ENCODE peak calls at places on chromosomes 11 and 22, in five cellular contexts. D is stomach; C is lower lobe of right lung; U is iPS-NIHi11; B is stimulated activated CD4-positive, alpha-beta T cell treated with anti-CD3 and anti-CD28 coated beads, Interleukin-1b, Interleukin-23, amount 100 ng/mL, for 1 hour. M is an unnamed sample.

GRCh38 chr22:16955081-16955480 is 52.9 kb downstream of the GAB4 start:
- DNase-seq in D (no peak), C (no peak), U (no peak), B (no peak), M (no peak)

GRCh38 chr11:68270334-68271022 is 1.3 kb downstream of the C11orf24 start:
- DNase-seq in D (no peak), C (no peak), U (no peak), B (no peak), M (no peak)

GRCh38 chr11:95485115-95485900 is 254.3 kb upstream of the SESN3 start:
- DNase-seq in D (no peak), C (no peak), U (no peak), B (no peak), M (no peak)

GRCh38 chr11:128299132-128299726 is 288.1 kb downstream of the ETS1 start:
- DNase-seq in D (no peak), C (no peak), U (no peak), B (no peak), M (no peak)

GRCh38 chr11:70397336-70397982 is 870 bp upstream of the CTTN start:
- DNase-seq in D (no peak), C (no peak), U (peak; percentile 36), B (no peak), M (no peak)

GRCh38 chr11:73206751-73207280 is 11.3 kb upstream of the P2RY2 start:
- DNase-seq in D (no peak), C (no peak), U (no peak), B (no peak), M (no peak)

GRCh38 chr11:107549253-107549953 is 16.1 kb downstream of the ALKBH8 start:
- DNase-seq in D (no peak), C (no peak), U (peak; percentile 37), B (no peak), M (no peak)

GRCh38 chr11:112526699-112527410 is 266.2 kb upstream of the PLET1 start:
- DNase-seq in D (no peak), C (no peak), U (no peak), B (no peak), M (no peak)

GRCh38 chr11:127071606-127072005 is 71.0 kb upstream of the KIRREL3 start:
- DNase-seq in D (no peak), C (no peak), U (no peak), B (no peak), M (no peak)

GRCh38 chr11:28878025-28878424 is 769.8 kb downstream of the METTL15 start:
- DNase-seq in D (no peak), C (no peak), U (no peak), B (no peak), M (no peak)

GRCh38 chr11:9953994-9954626 is 290.2 kb downstream of the SWAP70 start:
- DNase-seq in D (no peak), C (no peak), U (no peak), B (no peak), M (no peak)

GRCh38 chr11:95239871-95240648 is 9.1 kb upstream of the SESN3 start:
- DNase-seq in D (no peak), C (no peak), U (no peak), B (no peak), M (no peak)

GRCh38 chr11:62402226-62402625 is 16.6 kb upstream of the SCGB1A1 start:
- DNase-seq in D (peak; percentile 29), C (peak; percentile 71), U (no peak), B (no peak), M (no peak)

GRCh38 chr11:134586726-134587125 is 174.7 kb upstream of the B3GAT1 start:
- DNase-seq in D (no peak), C (no peak), U (no peak), B (no peak), M (no peak)

GRCh38 chr22:32684822-32685187 is 116.7 kb upstream of the TIMP3 start:
- DNase-seq in D (no peak), C (no peak), U (no peak), B (no peak), M (no peak)

GRCh38 chr11:132131962-132132361 is 761.5 kb downstream of the NTM start:
- DNase-seq in D (no peak), C (no peak), U (peak; percentile 50), B (no peak), M (no peak)

GRCh38 chr11:119910056-119910455 is 181.1 kb upstream of the NECTIN1 start:
- DNase-seq in D (peak; percentile 73), C (no peak), U (no peak), B (no peak), M (no peak)

GRCh38 chr22:18971321-18971751 is 35.2 kb upstream of the PRODH start:
- DNase-seq in D (no peak), C (no peak), U (no peak), B (no peak), M (no peak)

GRCh38 chr11:78699606-78700005 is 124.9 kb upstream of the NARS2 start:
- DNase-seq in D (no peak), C (no peak), U (no peak), B (no peak), M (no peak)

GRCh38 chr11:10349806-10350205 is 44.9 kb downstream of the ADM start:
- DNase-seq in D (no peak), C (no peak), U (no peak), B (no peak), M (no peak)

GRCh38 chr22:19429950-19430889 is 1.3 kb downstream of the HIRA start:
- DNase-seq in D (peak; percentile 40), C (peak; percentile 55), U (peak; percentile 11), B (no peak), M (no peak)

GRCh38 chr11:73931039-73931645 is 19.7 kb upstream of the DNAJB13 start:
- DNase-seq in D (peak; percentile 37), C (no peak), U (peak; percentile 78), B (no peak), M (no peak)

GRCh38 chr11:11866203-11866602 is 24.4 kb downstream of the USP47 start:
- DNase-seq in D (no peak), C (no peak), U (no peak), B (no peak), M (no peak)

GRCh38 chr11:57426754-57427691 is at the start of gene SLC43A3:
- DNase-seq in D (peak; percentile 76), C (peak; percentile 80), U (peak; percentile 81), B (peak; percentile 70), M (peak; percentile 82)

GRCh38 chr11:67463680-67464410 is 5.2 kb downstream of the TMEM134 start:
- DNase-seq in D (peak; percentile 54), C (peak; percentile 88), U (no peak), B (no peak), M (no peak)

GRCh38 chr22:21739828-21740377 is 4.3 kb upstream of the YPEL1 start:
- DNase-seq in D (no peak), C (no peak), U (no peak), B (no peak), M (no peak)

GRCh38 chr11:76237914-76238313 is 31.6 kb upstream of the WNT11 start:
- DNase-seq in D (no peak), C (no peak), U (peak; percentile 55), B (no peak), M (no peak)

GRCh38 chr11:32173435-32173834 is 82.6 kb downstream of the RCN1 start:
- DNase-seq in D (peak; percentile 61), C (peak; percentile 52), U (peak; percentile 66), B (peak; percentile 1), M (peak; percentile 14)

GRCh38 chr11:19365743-19366410 is 125.1 kb upstream of the E2F8 start:
- DNase-seq in D (no peak), C (no peak), U (no peak), B (no peak), M (no peak)

GRCh38 chr22:41366323-41367014 is 15.3 kb upstream of the TEF start:
- DNase-seq in D (no peak), C (no peak), U (no peak), B (no peak), M (no peak)

GRCh38 chr11:1932681-1933080 is 13.2 kb downstream of the TNNT3 start:
- DNase-seq in D (no peak), C (no peak), U (no peak), B (no peak), M (no peak)

GRCh38 chr22:25898707-25899365 is 156.8 kb downstream of the MYO18B start:
- DNase-seq in D (no peak), C (no peak), U (peak; percentile 54), B (no peak), M (no peak)

GRCh38 chr22:19689408-19689807 is 24.9 kb upstream of the SEPTIN5 start:
- DNase-seq in D (no peak), C (no peak), U (no peak), B (no peak), M (no peak)

GRCh38 chr22:46830841-46831240 is 68.4 kb downstream of the TBC1D22A start:
- DNase-seq in D (no peak), C (no peak), U (no peak), B (no peak), M (no peak)

GRCh38 chr22:28978158-28978557 is 83.5 kb downstream of the C22orf31 start:
- DNase-seq in D (no peak), C (no peak), U (no peak), B (no peak), M (no peak)